ENCODE peak calls at places on chromosomes 5 and 9, in six cellular contexts. D is EL; F is HS-27A; C is stimulated activated CD4-positive, alpha-beta T cell treated with anti-CD3 and anti-CD28 coated beads, Interleukin-12 subunit alpha, Interleukin-12 subunit beta, amount 100 ng/mL, for 48 hours; A is activated CD4-positive, alpha-beta T cell treated with anti-CD3 and anti-CD28 coated beads, Interleukin-2, amount 50 U/mL, for 1 hour; P is LoVo. T is an unnamed sample.

GRCh38 chr5:180026320-180026719 is 45.2 kb downstream of the RNF130 start:
- DNase-seq in F (no peak), D (peak), P (no peak), C (no peak), A (no peak), T (no peak)

GRCh38 chr5:1515921-1516571 is 7.7 kb downstream of the LPCAT1 start:
- DNase-seq in D (no peak), F (no peak), C (no peak), P (peak), A (no peak), T (peak)

GRCh38 chr9:75185585-75186170 is 97.4 kb downstream of the OSTF1 start:
- DNase-seq in C (peak), D (peak), F (no peak), A (peak), P (peak), T (no peak)

GRCh38 chr5:124342586-124342985 is 403.9 kb downstream of the ZNF608 start:
- DNase-seq in D (no peak), A (no peak), C (no peak), F (no peak), P (no peak), T (no peak)

GRCh38 chr5:176394096-176394495 is 5.5 kb downstream of the HIGD2A start:
- DNase-seq in D (no peak), C (no peak), A (no peak), F (no peak), P (no peak), T (no peak)

GRCh38 chr5:55037046-55037771 is 13.2 kb downstream of the GZMK start:
- DNase-seq in F (no peak), C (peak), P (no peak), A (peak), D (peak), T (no peak)

GRCh38 chr9:35688558-35689350 is 971 bp downstream of the TPM2 start:
- DNase-seq in F (peak), A (no peak), D (peak), C (no peak), P (no peak), T (peak)

GRCh38 chr9:13386935-13387667 is 107.6 kb upstream of the MPDZ start:
- DNase-seq in D (no peak), F (peak), A (no peak), P (no peak), C (no peak), T (no peak)

GRCh38 chr9:85741875-85742629 is at the start of gene AGTPBP1:
- DNase-seq in P (peak), F (peak), A (peak), C (peak), D (peak), T (peak)

GRCh38 chr5:144333336-144333920 is 162.8 kb downstream of the KCTD16 start:
- DNase-seq in P (no peak), F (no peak), C (no peak), D (no peak), A (no peak), T (no peak)

GRCh38 chr9:2159521-2160417 is 144.6 kb downstream of the SMARCA2 start:
- DNase-seq in F (no peak), P (no peak), A (no peak), D (peak), C (no peak), T (no peak)

GRCh38 chr5:150301170-150301505 is 1.6 kb downstream of the ARSI start:
- DNase-seq in D (peak), F (no peak), A (no peak), C (no peak), P (no peak), T (no peak)

GRCh38 chr5:9765421-9765820 is 135.3 kb upstream of the TAS2R1 start:
- DNase-seq in C (no peak), D (peak), F (no peak), P (no peak), A (no peak), T (peak)

GRCh38 chr5:42807722-42808447 is 3.8 kb downstream of the SELENOP start:
- DNase-seq in D (no peak), F (no peak), A (no peak), C (no peak), P (no peak), T (no peak)

GRCh38 chr5:158786390-158786789 is 313.3 kb downstream of the EBF1 start:
- DNase-seq in D (no peak), A (no peak), C (no peak), F (no peak), P (no peak), T (no peak)

GRCh38 chr5:69238760-69239251 is 4.1 kb downstream of the CDK7 start:
- DNase-seq in A (no peak), D (peak), F (peak), P (no peak), C (no peak), T (peak)

GRCh38 chr5:108858959-108859358 is 111.3 kb downstream of the FER start:
- DNase-seq in D (no peak), C (no peak), F (no peak), P (no peak), A (no peak), T (peak)

GRCh38 chr9:136728080-136728547 is 14.6 kb downstream of the LCN10 start:
- DNase-seq in P (peak), F (peak), D (peak), C (peak), A (peak), T (peak)

GRCh38 chr9:101977614-101978210 is 239.3 kb upstream of the GRIN3A start:
- DNase-seq in A (no peak), P (peak), D (peak), F (no peak), C (no peak), T (peak)

GRCh38 chr9:81132318-81132717 is 557.0 kb downstream of the TLE1 start:
- DNase-seq in C (no peak), P (no peak), A (no peak), D (peak), F (no peak), T (no peak)

GRCh38 chr5:115686692-115687054 is 60.8 kb upstream of the TMED7 start:
- DNase-seq in P (no peak), F (no peak), D (peak), A (no peak), C (no peak), T (no peak)

GRCh38 chr5:115184780-115185179 is 15.1 kb upstream of the TRIM36 start:
- DNase-seq in A (no peak), P (no peak), D (peak), F (no peak), C (no peak), T (no peak)

GRCh38 chr5:113663879-113664278 is 150.4 kb downstream of the YTHDC2 start:
- DNase-seq in C (peak), F (no peak), P (peak), D (peak), A (peak), T (no peak)

GRCh38 chr9:97321681-97322080 is 14.2 kb downstream of the CCDC180 start:
- DNase-seq in C (no peak), A (no peak), F (no peak), D (no peak), P (no peak), T (no peak)

GRCh38 chr9:6564868-6565267 is 80.7 kb downstream of the GLDC start:
- DNase-seq in A (no peak), D (no peak), F (no peak), P (no peak), C (no peak), T (no peak)

GRCh38 chr5:133433133-133433532 is 179.2 kb downstream of the FSTL4 start:
- DNase-seq in P (no peak), D (no peak), A (no peak), F (no peak), C (no peak), T (no peak)

GRCh38 chr9:78938821-78939220 is 632.9 kb upstream of the TLE4 start:
- DNase-seq in F (no peak), D (no peak), A (no peak), C (no peak), P (no peak), T (no peak)

GRCh38 chr5:77138981-77139380 is 51.9 kb upstream of the ZBED3 start:
- DNase-seq in D (no peak), F (no peak), A (no peak), P (no peak), C (no peak), T (no peak)

GRCh38 chr9:94097788-94098413 is 13.6 kb downstream of the PTPDC1 start:
- DNase-seq in F (peak), A (no peak), D (peak), C (no peak), P (no peak), T (peak)

GRCh38 chr5:127923804-127924570 is 159.6 kb upstream of the SLC12A2 start:
- DNase-seq in A (no peak), P (no peak), D (no peak), F (no peak), C (no peak), T (no peak)

GRCh38 chr5:138213161-138214029 is at the start of gene CDC23:
- DNase-seq in A (peak), F (peak), D (peak), C (peak), P (peak), T (peak)

GRCh38 chr5:3599283-3600105 is 3.9 kb downstream of the IRX1 start:
- DNase-seq in C (no peak), D (no peak), A (no peak), F (no peak), P (no peak), T (no peak)

GRCh38 chr5:146560205-146560812 is 44.3 kb upstream of the GPR151 start:
- DNase-seq in F (peak), P (no peak), C (no peak), A (no peak), D (peak), T (peak)

GRCh38 chr9:93252116-93252780 is 68.3 kb downstream of the WNK2 start:
- DNase-seq in A (no peak), C (no peak), F (no peak), D (no peak), P (no peak), T (no peak)

GRCh38 chr5:15525679-15526275 is 25.8 kb downstream of the FBXL7 start:
- DNase-seq in D (peak), C (no peak), A (no peak), P (no peak), F (no peak), T (no peak)

GRCh38 chr5:150448353-150448752 is 1.2 kb downstream of the RPS14 start:
- DNase-seq in A (no peak), D (no peak), C (no peak), P (no peak), F (no peak), T (no peak)

GRCh38 chr5:4868140-4868735 is 271.9 kb upstream of the ADAMTS16 start:
- DNase-seq in F (no peak), C (peak), A (peak), P (peak), D (peak), T (no peak)

T was measured in HS-5.